ENCODE peak calls at places on chromosomes 6 and 20, in ten cellular contexts. U is HCT116, O is fibroblast of pulmonary artery, X is GM12878, Y is stomach, G is AG09319, K is nephron progenitor cell, M is HFFc6, P is HFF-Myc, C is glutamatergic neuron. S is an unnamed sample.

GRCh38 chr6:149228276-149228962 is 89.1 kb upstream of the TAB2 start:
- DNase-seq in U (no peak), O (no peak), X (no peak), Y (no peak), G (no peak), K (no peak), M (no peak), P (no peak), C (peak; percentile 41), S (no peak)

GRCh38 chr6:26536571-26537159 is 1.5 kb upstream of the HMGN4 start:
- DNase-seq in U (no peak), O (peak; percentile 69), X (no peak), Y (no peak), G (no peak), K (no peak), M (peak; percentile 44), P (no peak), C (no peak), S (no peak)

GRCh38 chr6:150528648-150529285 is 70.9 kb upstream of the PLEKHG1 start:
- DNase-seq in U (no peak), O (peak; percentile 62), X (no peak), Y (no peak), G (no peak), K (peak; percentile 58), M (no peak), P (peak; percentile 59), C (peak; percentile 33), S (no peak)

GRCh38 chr20:57748601-57749130 is 38.9 kb upstream of the PMEPA1 start:
- DNase-seq in U (peak; percentile 24), O (peak; percentile 56), X (peak; percentile 45), Y (peak; percentile 55), G (peak; percentile 10), K (no peak), M (peak; percentile 72), P (peak; percentile 30), C (peak; percentile 41), S (peak; percentile 97)

GRCh38 chr6:135062735-135063134 is 8.1 kb upstream of the HBS1L start:
- DNase-seq in U (no peak), O (no peak), X (no peak), Y (no peak), G (no peak), K (no peak), M (no peak), P (no peak), C (no peak), S (no peak)

GRCh38 chr6:7087491-7087979 is 20.2 kb upstream of the RREB1 start:
- DNase-seq in U (no peak), O (no peak), X (peak; percentile 36), Y (no peak), G (no peak), K (no peak), M (no peak), P (no peak), C (no peak), S (peak; percentile 40)

GRCh38 chr6:127102299-127102698 is 16.2 kb upstream of the RSPO3 start:
- DNase-seq in U (no peak), O (peak; percentile 88), X (no peak), Y (no peak), G (peak; percentile 22), K (no peak), M (peak; percentile 79), P (no peak), C (no peak), S (no peak)

GRCh38 chr6:105243487-105243886 is 63.7 kb upstream of the POPDC3 start:
- DNase-seq in U (no peak), O (no peak), X (no peak), Y (no peak), G (peak; percentile 2), K (no peak), M (no peak), P (no peak), C (no peak), S (no peak)

GRCh38 chr20:40294747-40295146 is 394.3 kb downstream of the MAFB start:
- DNase-seq in U (no peak), O (no peak), X (no peak), Y (no peak), G (no peak), K (no peak), M (no peak), P (no peak), C (no peak), S (no peak)

GRCh38 chr20:58891076-58891685 is 38.7 kb downstream of the GNAS start:
- DNase-seq in U (no peak), O (peak; percentile 67), X (no peak), Y (peak; percentile 83), G (peak; percentile 43), K (peak; percentile 77), M (peak; percentile 38), P (no peak), C (no peak), S (peak; percentile 93)

GRCh38 chr20:58891686-58892125 is 39.2 kb downstream of the GNAS start:
- DNase-seq in U (no peak), O (peak; percentile 48), X (no peak), Y (peak; percentile 37), G (no peak), K (peak; percentile 67), M (peak; percentile 19), P (no peak), C (peak; percentile 56), S (no peak)

GRCh38 chr20:58893355-58894151 is 41.0 kb downstream of the GNAS start:
- DNase-seq in U (no peak), O (no peak), X (no peak), Y (no peak), G (no peak), K (no peak), M (no peak), P (no peak), C (no peak), S (peak; percentile 48)

GRCh38 chr20:58892126-58892931 is 39.8 kb downstream of the GNAS start:
- DNase-seq in U (no peak), O (peak; percentile 51), X (no peak), Y (peak; percentile 67), G (no peak), K (peak; percentile 78), M (peak; percentile 43), P (no peak), C (peak; percentile 87), S (peak; percentile 86)

DNA sequence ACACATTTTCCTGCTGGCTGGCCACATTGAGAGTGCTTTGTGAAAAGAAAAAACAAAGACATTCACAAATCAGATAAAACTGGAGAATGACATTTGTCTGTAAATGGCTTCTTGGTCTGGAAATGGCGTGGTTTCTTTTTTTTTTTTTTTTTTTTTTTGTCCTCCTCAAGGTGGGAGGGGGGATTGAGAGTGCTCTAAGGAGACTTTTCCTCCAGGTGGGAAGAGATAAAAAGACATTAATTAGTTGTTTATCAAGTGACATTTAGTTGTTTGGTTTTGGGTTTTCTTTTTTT is 40.4 kb downstream of the GNAS start:
- DNase-seq in U (no peak), O (no peak), X (no peak), Y (no peak), G (no peak), K (no peak), M (no peak), P (no peak), C (no peak), S (no peak)
- TF ChIP-seq CTCF in U (no peak), O (no peak), X (no peak), Y (no peak), G (no peak), K (no peak), M (no peak), P (no peak), C (no peak), S (no peak)

GRCh38 chr6:27565839-27566779 is 93.2 kb upstream of the ZNF184 start:
- DNase-seq in U (no peak), O (no peak), X (no peak), Y (no peak), G (no peak), K (peak; percentile 38), M (no peak), P (no peak), C (no peak), S (no peak)
- TF ChIP-seq CTCF in U (peak; percentile 23), O (no peak), X (no peak), Y (no peak), G (no peak), K (peak; percentile 40), M (peak; percentile 16), P (no peak), C (peak; percentile 31), S (no peak)

DNA sequence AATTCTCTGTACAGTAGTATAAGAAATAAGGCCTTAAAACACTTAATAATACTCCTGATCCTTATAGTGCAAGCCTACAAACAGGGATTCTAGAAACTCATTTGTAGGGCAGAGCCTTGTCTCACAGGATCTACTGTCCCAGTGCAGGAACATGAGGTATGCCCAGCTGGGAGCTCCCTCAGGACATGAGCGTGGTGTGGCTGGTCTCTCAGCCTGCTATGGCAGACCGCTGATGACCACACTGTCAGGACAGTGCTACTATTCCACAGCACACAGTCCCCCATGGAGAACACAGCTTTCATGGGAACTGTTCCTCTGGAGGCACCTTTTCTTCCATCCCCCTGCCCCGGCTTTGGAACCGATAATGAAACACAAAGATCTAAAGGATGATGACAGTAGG is 53.0 kb downstream of the SERAC1 start:
- DNase-seq in U (no peak), O (no peak), X (no peak), Y (no peak), G (no peak), K (no peak), M (no peak), P (no peak), C (peak; percentile 33), S (no peak)
- TF ChIP-seq CTCF in U (no peak), O (no peak), X (no peak), Y (no peak), G (no peak), K (no peak), M (no peak), P (no peak), C (no peak), S (no peak)

GRCh38 chr6:147321260-147321659 is 117.0 kb downstream of the STXBP5 start:
- DNase-seq in U (no peak), O (no peak), X (no peak), Y (no peak), G (no peak), K (no peak), M (no peak), P (no peak), C (no peak), S (no peak)
- TF ChIP-seq CTCF in U (no peak), O (no peak), X (no peak), Y (no peak), G (no peak), K (no peak), M (no peak), P (no peak), C (no peak), S (no peak)

DNA sequence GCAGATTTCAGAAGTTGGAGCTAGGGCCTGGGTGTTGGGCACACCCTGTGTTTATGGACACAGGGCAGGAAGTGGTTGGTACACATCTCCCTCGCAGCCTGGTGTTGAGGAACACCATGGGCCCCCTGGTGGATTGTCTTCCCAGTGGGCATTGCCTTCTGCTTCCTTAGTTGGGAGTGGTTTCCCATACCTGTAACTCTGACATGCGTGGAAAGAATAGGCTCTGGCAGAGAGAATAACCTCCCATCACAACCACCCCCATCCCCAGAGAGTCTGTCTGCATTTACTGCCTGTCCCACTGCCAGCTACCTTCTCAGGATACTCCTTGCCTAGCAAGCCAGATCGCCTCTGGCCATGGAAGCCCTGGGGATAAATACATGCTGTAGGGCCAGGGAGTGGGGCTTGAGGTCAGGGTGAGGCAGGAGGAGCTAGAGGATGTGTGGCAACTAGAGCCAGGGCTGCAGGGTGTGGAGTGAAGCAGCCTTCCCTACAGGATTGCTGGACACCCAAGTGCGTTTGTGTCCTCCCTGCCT is 14.7 kb downstream of the LRRC73 start:
- DNase-seq in U (no peak), O (no peak), X (no peak), Y (no peak), G (no peak), K (no peak), M (peak; percentile 39), P (no peak), C (no peak), S (no peak)
- TF ChIP-seq CTCF in U (peak; percentile 52), O (peak; percentile 20), X (peak; percentile 22), Y (no peak), G (peak; percentile 8), K (no peak), M (peak; percentile 68), P (peak; percentile 24), C (no peak), S (peak; percentile 35)

S was measured in osteocyte.